ENCODE peak calls at places on chromosomes 1 and 21, in five cellular contexts. N is cardiac fibroblast, A is GM12865, R is astrocyte of the spinal cord, U is GM20000. K is an unnamed sample.

GRCh38 chr1:70319750-70320149 is 34.8 kb downstream of the ANKRD13C start:
- DNase-seq in A (no peak), U (no peak), R (peak), N (peak), K (no peak)

GRCh38 chr1:14653461-14653960 is 55.0 kb downstream of the KAZN start:
- DNase-seq in R (peak), A (no peak), N (no peak), U (no peak), K (no peak)

GRCh38 chr1:221777434-221778072 is 35.7 kb upstream of the DUSP10 start:
- DNase-seq in U (peak), R (no peak), A (peak), N (no peak), K (peak)

GRCh38 chr1:239977414-239977813 is 114.3 kb upstream of the FMN2 start:
- DNase-seq in N (no peak), U (no peak), A (no peak), R (no peak), K (no peak)

GRCh38 chr1:160674415-160674814 is 27.6 kb upstream of the SLAMF1 start:
- DNase-seq in N (no peak), U (no peak), R (no peak), A (peak), K (no peak)

GRCh38 chr21:41956926-41957729 is 3.3 kb upstream of the C2CD2 start:
- DNase-seq in U (no peak), R (peak), N (peak), A (no peak), K (no peak)

GRCh38 chr1:30639881-30640452 is 83.4 kb downstream of the MATN1 start:
- DNase-seq in R (no peak), A (no peak), U (no peak), N (no peak), K (no peak)

GRCh38 chr1:234040446-234041317 is 136.2 kb downstream of the SLC35F3 start:
- DNase-seq in U (no peak), N (no peak), A (no peak), R (no peak), K (no peak)

GRCh38 chr1:236103646-236104218 is 38.6 kb upstream of the GPR137B start:
- DNase-seq in R (peak), A (peak), U (peak), N (peak), K (peak)

GRCh38 chr1:224481601-224482000 is 47.0 kb upstream of the WDR26 start:
- DNase-seq in R (no peak), N (no peak), U (no peak), A (no peak), K (no peak)
- TF ChIP-seq CTCF in R (no peak), N (no peak), U (no peak), A (no peak), K (no peak)

GRCh38 chr1:3531928-3532327 is 77.5 kb downstream of the ARHGEF16 start:
- DNase-seq in N (no peak), U (no peak), R (no peak), A (no peak), K (no peak)

GRCh38 chr1:3534803-3535637 is 76.3 kb downstream of the MEGF6 start:
- DNase-seq in N (no peak), R (no peak), A (no peak), U (no peak), K (no peak)

GRCh38 chr1:3535732-3536131 is 75.6 kb downstream of the MEGF6 start:
- DNase-seq in R (no peak), U (no peak), A (no peak), N (no peak), K (no peak)

GRCh38 chr1:3530931-3531818 is 76.7 kb downstream of the ARHGEF16 start:
- DNase-seq in R (peak), A (peak), U (no peak), N (peak), K (no peak)

DNA sequence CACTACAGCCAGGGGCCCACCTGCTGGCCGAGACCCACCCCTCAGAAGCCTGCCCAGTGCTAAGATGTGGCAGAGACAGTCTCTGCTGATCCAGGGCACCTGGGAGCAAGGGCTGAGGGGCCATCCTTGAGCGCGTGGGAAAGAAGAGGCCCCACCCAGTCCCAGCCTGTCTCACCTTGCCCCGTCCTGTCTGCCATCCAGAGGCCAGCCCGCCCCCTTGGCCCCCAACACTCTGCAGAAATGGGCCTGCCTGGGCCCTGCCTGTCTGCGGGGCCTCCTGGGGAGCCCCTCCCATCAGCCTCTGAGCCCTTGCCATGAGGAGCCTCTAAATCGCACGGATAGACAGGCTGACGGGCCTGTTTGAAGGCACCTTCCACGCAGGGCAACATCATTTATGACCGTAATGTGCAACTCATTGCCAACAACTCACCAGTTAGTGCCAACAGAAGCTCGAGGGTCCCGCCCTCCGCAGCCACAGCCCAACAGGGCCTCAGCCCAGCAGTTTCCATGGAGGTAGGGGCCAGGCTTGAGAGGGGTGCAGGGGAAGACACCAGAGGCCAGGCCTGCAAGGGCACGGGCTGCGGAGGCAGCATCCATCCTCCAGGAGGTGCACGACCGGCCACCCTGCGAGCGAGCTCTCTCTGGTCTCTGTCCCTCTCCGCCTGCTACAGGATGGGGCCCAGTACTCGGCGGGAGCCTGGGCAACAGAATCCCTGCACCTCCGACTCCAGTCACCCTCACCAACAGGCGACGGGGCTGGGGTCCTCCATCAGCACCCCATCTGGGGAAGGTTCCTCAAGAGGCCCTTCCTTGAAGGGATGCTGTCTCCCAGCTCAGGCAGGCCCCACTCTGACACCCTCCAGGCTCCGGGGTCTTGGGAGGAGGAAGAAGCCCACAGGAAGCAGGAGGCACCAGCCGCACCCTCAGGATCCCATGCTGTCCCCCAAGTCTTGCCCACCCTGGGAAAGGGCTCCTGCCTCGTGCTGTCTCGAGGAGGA is 78.0 kb downstream of the MEGF6 start:
- DNase-seq in N (no peak), A (no peak), R (no peak), U (no peak), K (no peak)
- TF ChIP-seq CTCF in N (no peak), A (no peak), R (no peak), U (no peak), K (no peak)

GRCh38 chr1:181062800-181063428 is 25.6 kb upstream of the IER5 start:
- DNase-seq in U (peak), N (peak), R (no peak), A (peak), K (peak)

GRCh38 chr1:181064030-181064594 is 24.4 kb upstream of the IER5 start:
- DNase-seq in N (no peak), A (no peak), R (no peak), U (no peak), K (no peak)

GRCh38 chr1:181061487-181061886 is 27.0 kb upstream of the IER5 start:
- DNase-seq in U (no peak), N (no peak), A (no peak), R (no peak), K (no peak)

GRCh38 chr1:181061891-181062777 is 26.4 kb upstream of the IER5 start:
- DNase-seq in N (no peak), U (peak), R (no peak), A (peak), K (peak)

DNA sequence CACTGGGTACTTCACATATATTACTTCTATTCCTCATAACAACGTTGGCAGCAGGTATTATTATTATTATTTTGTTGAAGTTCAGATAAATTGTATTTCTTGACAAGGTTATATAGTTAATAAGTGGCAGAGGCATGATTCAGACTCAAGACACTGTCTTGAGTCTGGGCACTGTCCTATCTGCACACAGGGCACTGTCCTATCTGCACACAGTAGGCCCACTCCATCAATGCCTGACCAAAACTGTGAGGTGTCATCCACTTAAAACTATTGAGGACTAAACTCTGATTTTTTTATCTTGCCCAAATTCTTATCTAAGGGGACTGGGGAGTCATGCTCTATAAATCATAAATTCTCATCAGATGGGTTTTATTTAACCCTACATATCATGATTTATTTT is 23.8 kb upstream of the IER5 start:
- DNase-seq in A (no peak), N (no peak), R (no peak), U (no peak), K (no peak)
- TF ChIP-seq CTCF in A (no peak), N (no peak), R (no peak), U (no peak), K (no peak)

DNA sequence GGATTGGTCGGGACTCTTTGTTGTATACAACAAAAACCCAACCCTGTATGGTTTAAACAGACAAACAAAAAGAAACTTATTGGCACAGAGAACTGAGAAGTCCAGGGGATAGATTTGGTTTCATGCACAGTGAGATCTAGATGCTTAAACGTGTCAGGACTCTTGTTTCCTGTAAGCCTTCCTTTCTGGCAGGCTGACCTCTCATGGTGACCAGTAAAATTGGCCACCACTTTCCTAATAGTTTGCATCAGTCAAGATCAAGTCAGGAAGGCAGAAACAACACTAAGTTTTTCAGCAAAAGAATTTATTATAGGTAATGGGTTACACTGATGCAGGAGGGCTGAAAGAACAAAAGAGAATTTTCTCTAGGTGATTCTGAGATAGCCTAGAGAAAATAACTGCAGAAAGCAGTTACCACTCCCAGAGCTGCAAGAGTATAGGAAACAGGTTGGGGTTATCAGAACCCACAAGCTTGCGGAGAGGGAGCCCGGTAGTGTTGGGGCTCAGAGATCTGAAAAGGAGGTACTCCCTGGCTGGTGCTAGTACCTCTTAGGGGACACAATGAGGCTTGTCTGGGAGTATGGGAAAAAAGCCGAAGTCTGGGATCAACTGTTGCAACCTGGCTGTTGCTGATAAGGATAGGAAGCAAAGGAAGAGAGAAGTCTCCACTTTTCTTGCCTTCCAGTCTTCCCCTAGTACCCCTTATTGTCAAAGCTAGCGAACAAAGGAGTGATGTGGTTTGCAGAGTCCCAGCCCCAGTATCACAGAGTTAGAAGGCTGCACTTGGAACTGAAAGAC is 21.4 kb downstream of the CITED4 start:
- DNase-seq in A (peak), N (no peak), U (no peak), R (no peak), K (no peak)
- TF ChIP-seq CTCF in A (no peak), N (no peak), U (no peak), R (no peak), K (peak)

DNA sequence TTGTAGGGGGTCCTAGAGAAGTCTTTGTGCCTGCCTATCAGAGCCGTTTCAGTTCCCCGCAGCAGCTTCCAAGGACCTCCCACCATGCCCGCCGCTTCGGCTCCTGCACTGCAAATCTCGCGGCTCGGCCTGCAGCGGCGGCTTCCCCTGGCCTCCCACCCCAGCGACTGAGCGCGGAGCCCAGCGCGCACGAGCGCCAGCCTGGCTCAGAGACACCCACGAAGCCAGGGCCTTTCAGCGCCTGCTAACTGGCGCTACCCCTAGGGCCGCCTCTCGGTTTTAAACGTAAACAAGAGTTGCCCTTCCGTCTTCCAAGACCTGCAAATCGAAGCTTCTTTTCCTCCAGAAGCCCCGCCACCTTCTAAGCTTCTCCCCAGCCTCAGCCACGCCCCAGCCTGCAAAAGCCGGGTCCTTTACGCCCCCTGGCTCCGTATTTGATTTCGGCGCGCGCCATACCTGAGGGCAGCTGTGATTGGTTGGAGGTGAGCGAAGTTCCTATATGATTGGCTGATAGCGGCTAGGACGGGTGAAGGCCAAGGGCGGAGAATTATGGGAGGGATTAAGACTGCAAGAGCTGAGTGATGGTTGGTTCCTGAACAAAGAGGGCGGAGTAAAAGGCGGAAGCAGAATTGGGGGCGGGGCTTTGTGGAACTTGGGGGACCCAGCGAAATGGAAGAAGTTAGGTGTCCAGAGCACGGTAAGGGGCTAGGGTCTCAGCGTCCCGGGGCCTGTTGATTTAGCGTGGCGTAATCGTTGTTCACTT is at the start of gene TTF2:
- DNase-seq in R (peak), A (peak), U (peak), N (peak), K (peak)
- TF ChIP-seq CTCF in R (no peak), A (no peak), U (peak), N (no peak), K (no peak)

GRCh38 chr1:6448749-6449631 is 17.0 kb downstream of the TNFRSF25 start:
- DNase-seq in N (no peak), U (no peak), R (no peak), A (no peak), K (no peak)

GRCh38 chr1:6450005-6450450 is 15.9 kb downstream of the TNFRSF25 start:
- DNase-seq in N (no peak), U (no peak), R (no peak), A (no peak), K (no peak)

GRCh38 chr1:6446665-6447015 is 19.3 kb downstream of the TNFRSF25 start:
- DNase-seq in U (no peak), R (no peak), A (no peak), N (no peak), K (no peak)

GRCh38 chr1:6447016-6447817 is 18.8 kb downstream of the TNFRSF25 start:
- DNase-seq in N (no peak), U (no peak), R (no peak), A (no peak), K (no peak)

DNA sequence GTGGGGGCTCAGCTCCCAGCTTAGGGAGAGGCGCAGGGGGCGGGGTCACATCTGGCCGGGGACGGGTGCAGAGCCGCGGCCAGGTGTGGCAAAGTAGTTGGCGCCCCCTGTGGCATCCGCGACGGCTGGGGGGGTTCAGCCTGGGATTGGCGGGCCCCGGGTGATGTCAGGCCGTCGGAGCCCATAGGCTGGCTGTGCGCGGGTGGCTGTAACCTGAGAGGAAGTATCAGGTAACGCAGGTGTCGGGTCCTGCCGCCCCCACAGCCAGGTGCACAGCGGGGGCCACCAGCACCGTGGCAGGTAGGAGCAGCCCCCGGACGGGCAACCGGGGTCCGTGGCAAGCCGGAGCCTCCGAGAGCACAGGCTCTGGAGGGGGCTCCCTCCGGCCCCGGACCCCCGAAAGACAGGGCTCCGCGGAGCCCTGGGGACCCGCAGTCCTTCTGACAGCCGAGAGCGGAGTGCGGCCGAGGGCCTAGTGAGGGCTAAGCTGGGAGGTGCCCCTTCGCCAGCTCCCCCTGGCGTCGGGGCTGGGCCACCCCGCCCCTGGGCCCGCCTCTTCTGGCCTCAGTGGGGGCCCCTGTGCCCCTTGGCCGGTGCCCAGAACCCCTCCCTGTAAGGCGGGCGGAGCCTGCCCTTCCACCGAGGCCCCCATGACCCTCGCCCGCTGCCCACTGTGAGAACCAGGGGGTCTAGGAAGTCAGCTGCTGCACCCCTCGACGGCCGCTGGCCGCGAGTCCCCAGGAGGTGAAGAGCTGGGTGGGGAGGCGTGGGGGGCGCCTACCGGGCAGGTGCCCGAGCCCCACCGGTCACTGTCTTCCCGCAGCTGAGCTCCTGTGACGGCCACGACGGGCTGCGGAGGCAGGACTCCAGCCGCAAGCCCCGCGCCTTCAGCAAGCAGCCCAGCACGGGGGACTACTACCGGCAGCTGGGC is 17.9 kb downstream of the TNFRSF25 start:
- DNase-seq in U (no peak), R (no peak), N (no peak), A (no peak), K (no peak)
- TF ChIP-seq CTCF in U (no peak), R (no peak), N (no peak), A (no peak), K (no peak)

GRCh38 chr1:201795066-201795465 is 33.9 kb upstream of the IPO9 start:
- DNase-seq in N (peak), U (no peak), A (no peak), R (peak), K (no peak)
- TF ChIP-seq CTCF in N (peak), U (peak), A (no peak), R (peak), K (peak)